ENCODE peak calls at places on chromosomes 1 and 21, in seven cellular contexts. Q is LoVo; P is CD8-positive, alpha-beta memory T cell; V is putamen; S is Right ventricle myocardium superior; G is NAMALWA; N is stimulated activated CD4-positive, alpha-beta T cell treated with anti-CD3 and anti-CD28 coated beads, TNF-alpha, amount 100 ng/mL, for 48 hours. C is an unnamed sample.

GRCh38 chr1:6317101-6317760 is 56.3 kb upstream of the GPR153 start:
- DNase-seq in N (no peak), Q (no peak), S (no peak), P (no peak), V (no peak), G (no peak), C (peak)

GRCh38 chr1:220217383-220217988 is 54.8 kb downstream of the RAB3GAP2 start:
- DNase-seq in Q (peak), N (no peak), P (no peak), V (no peak), S (no peak), G (peak), C (no peak)

GRCh38 chr1:245666412-245666811 is 511.6 kb downstream of the KIF26B start:
- DNase-seq in V (no peak), Q (no peak), S (no peak), N (no peak), P (no peak), G (no peak), C (no peak)

GRCh38 chr1:203126151-203126865 is 1.2 kb upstream of the ADORA1 start:
- DNase-seq in V (peak), S (no peak), N (no peak), P (no peak), G (peak), Q (peak), C (peak)

GRCh38 chr1:102970496-102971078 is 137.7 kb downstream of the COL11A1 start:
- DNase-seq in S (no peak), V (peak), P (no peak), N (no peak), G (peak), Q (peak), C (peak)

GRCh38 chr1:93079685-93080141 is 630 bp downstream of the MTF2 start:
- DNase-seq in P (peak), S (no peak), Q (no peak), N (no peak), G (peak), V (peak), C (peak)

GRCh38 chr1:218537131-218537904 is 192.2 kb downstream of the TGFB2 start:
- DNase-seq in V (no peak), Q (no peak), N (no peak), G (no peak), S (no peak), P (no peak), C (peak)

GRCh38 chr1:212040629-212041028 is 5.1 kb downstream of the DTL start:
- DNase-seq in P (no peak), Q (no peak), V (no peak), G (no peak), N (no peak), S (no peak), C (no peak)

GRCh38 chr1:21290546-21290944 is 282 bp upstream of the ECE1 start:
- DNase-seq in G (peak), P (no peak), S (no peak), V (no peak), N (no peak), Q (peak), C (no peak)

GRCh38 chr21:31374430-31374829 is 30.4 kb upstream of the TIAM1 start:
- DNase-seq in S (no peak), Q (no peak), N (no peak), P (no peak), V (no peak), G (no peak), C (no peak)

GRCh38 chr1:206766251-206766856 is 4.2 kb upstream of the IL19 start:
- DNase-seq in V (no peak), G (no peak), P (peak), S (peak), Q (peak), N (no peak), C (peak)